ENCODE peak calls at places on chromosomes 2 and 18, in four cellular contexts. One of them, this sample, is unnamed.

GRCh38 chr2:151007365-151007764 is 254.3 kb downstream of the RBM43 start:
- DNase-seq in upper lobe of left lung: no peak
- DNase-seq in astrocyte of the spinal cord: peak
- DNase-seq in body of pancreas: no peak
- DNase-seq in this sample: no peak

GRCh38 chr2:174771631-174772491 is 7.6 kb upstream of the CHRNA1 start:
- DNase-seq in upper lobe of left lung: no peak
- DNase-seq in astrocyte of the spinal cord: peak
- DNase-seq in body of pancreas: peak
- DNase-seq in this sample: peak

GRCh38 chr18:79879566-79879965 is 71.9 kb downstream of the SLC66A2 start:
- DNase-seq in upper lobe of left lung: no peak
- DNase-seq in astrocyte of the spinal cord: no peak
- DNase-seq in body of pancreas: no peak
- DNase-seq in this sample: no peak

GRCh38 chr18:9835112-9835755 is 50.5 kb upstream of the TXNDC2 start:
- DNase-seq in upper lobe of left lung: no peak
- DNase-seq in astrocyte of the spinal cord: no peak
- DNase-seq in body of pancreas: no peak
- DNase-seq in this sample: no peak

GRCh38 chr2:173970421-173971042 is 5.4 kb upstream of the SP3 start:
- DNase-seq in upper lobe of left lung: no peak
- DNase-seq in astrocyte of the spinal cord: no peak
- DNase-seq in body of pancreas: no peak
- DNase-seq in this sample: no peak

GRCh38 chr2:37614061-37614802 is 57.2 kb downstream of the CDC42EP3 start:
- DNase-seq in upper lobe of left lung: no peak
- DNase-seq in astrocyte of the spinal cord: peak
- DNase-seq in body of pancreas: peak
- DNase-seq in this sample: no peak

GRCh38 chr2:130390460-130391057 is 34.7 kb downstream of the PTPN18 start:
- DNase-seq in upper lobe of left lung: peak
- DNase-seq in astrocyte of the spinal cord: no peak
- DNase-seq in body of pancreas: peak
- DNase-seq in this sample: no peak

GRCh38 chr2:2192385-2192957 is 138.6 kb downstream of the MYT1L start:
- DNase-seq in upper lobe of left lung: no peak
- DNase-seq in astrocyte of the spinal cord: no peak
- DNase-seq in body of pancreas: no peak
- DNase-seq in this sample: no peak

GRCh38 chr18:27606851-27607250 is 421.7 kb upstream of the CHST9 start:
- DNase-seq in upper lobe of left lung: no peak
- DNase-seq in astrocyte of the spinal cord: no peak
- DNase-seq in body of pancreas: no peak
- DNase-seq in this sample: no peak

GRCh38 chr2:162014751-162015150 is 59.3 kb downstream of the DPP4 start:
- DNase-seq in upper lobe of left lung: no peak
- DNase-seq in astrocyte of the spinal cord: no peak
- DNase-seq in body of pancreas: no peak
- DNase-seq in this sample: no peak

GRCh38 chr18:45602926-45603325 is 12.3 kb upstream of the SLC14A2 start:
- DNase-seq in upper lobe of left lung: no peak
- DNase-seq in astrocyte of the spinal cord: no peak
- DNase-seq in body of pancreas: no peak
- DNase-seq in this sample: no peak

DNA sequence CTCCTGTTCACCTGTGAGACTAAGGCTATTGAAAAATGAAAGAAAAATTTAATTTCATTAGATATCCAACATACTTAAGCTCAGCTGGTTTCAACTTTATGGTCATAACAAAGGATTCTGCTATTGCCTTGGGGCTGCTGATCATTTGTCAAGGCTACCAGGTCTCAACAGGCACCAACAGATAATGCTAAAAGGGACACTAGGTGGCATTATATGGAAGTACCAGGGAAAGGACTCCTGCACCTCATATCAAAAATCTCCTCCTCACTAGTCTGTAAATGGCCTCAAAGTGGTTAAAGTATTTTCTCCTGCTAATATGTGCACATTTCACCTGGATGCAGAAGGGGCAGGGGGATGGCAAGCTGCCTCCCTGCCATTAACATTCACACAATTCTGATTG is 167.9 kb upstream of the REG3A start:
- DNase-seq in upper lobe of left lung: no peak
- DNase-seq in astrocyte of the spinal cord: no peak
- DNase-seq in body of pancreas: no peak
- DNase-seq in this sample: no peak
- TF ChIP-seq CTCF in upper lobe of left lung: no peak
- TF ChIP-seq CTCF in astrocyte of the spinal cord: no peak
- TF ChIP-seq CTCF in body of pancreas: no peak
- TF ChIP-seq CTCF in this sample: no peak

DNA sequence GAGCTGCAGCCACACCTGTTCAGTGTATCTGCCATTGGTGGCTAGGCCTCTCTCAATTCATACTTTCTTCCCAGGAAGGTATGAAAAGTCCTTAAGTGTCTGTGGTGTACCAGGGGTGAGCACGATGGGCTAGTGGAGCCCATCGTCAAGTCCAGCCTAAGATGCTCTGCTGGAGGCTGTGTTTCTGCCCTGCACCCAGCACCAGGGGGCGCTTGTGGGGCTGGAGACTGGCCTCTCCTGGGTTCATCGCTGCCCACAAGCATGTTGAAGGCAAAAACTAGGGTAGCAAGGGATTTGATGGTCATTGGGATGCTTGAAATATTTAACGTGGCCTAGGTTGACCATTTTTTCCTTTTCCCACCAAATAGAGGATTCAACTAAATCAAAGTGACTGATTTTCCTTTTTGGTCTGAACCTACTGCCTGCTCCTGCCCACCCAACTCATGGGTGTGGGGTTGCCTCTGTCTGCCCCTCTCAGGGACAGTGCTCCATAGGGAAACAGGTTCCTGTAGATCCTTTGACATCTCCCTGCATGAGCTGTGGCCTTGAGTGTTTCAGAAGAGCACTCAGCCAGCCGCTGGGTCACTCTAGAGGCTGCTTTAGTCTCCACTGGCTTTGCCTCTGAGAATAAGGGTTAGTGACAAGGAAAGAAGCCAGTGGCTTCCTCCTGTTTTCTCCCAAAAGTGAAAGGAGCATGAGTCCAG is 59.0 kb downstream of the TPGS2 start:
- DNase-seq in upper lobe of left lung: peak
- DNase-seq in astrocyte of the spinal cord: no peak
- DNase-seq in body of pancreas: no peak
- DNase-seq in this sample: no peak
- TF ChIP-seq CTCF in upper lobe of left lung: peak
- TF ChIP-seq CTCF in astrocyte of the spinal cord: peak
- TF ChIP-seq CTCF in body of pancreas: no peak
- TF ChIP-seq CTCF in this sample: no peak

GRCh38 chr2:230713331-230714121 is 884 bp downstream of the CAB39 start:
- DNase-seq in upper lobe of left lung: peak
- DNase-seq in astrocyte of the spinal cord: no peak
- DNase-seq in body of pancreas: peak
- DNase-seq in this sample: peak
- TF ChIP-seq CTCF in upper lobe of left lung: no peak
- TF ChIP-seq CTCF in astrocyte of the spinal cord: no peak
- TF ChIP-seq CTCF in body of pancreas: no peak
- TF ChIP-seq CTCF in this sample: no peak

GRCh38 chr2:74267068-74267467 is 68.7 kb downstream of the MTHFD2 start:
- DNase-seq in upper lobe of left lung: no peak
- DNase-seq in astrocyte of the spinal cord: no peak
- DNase-seq in body of pancreas: peak
- DNase-seq in this sample: no peak
- TF ChIP-seq CTCF in upper lobe of left lung: peak
- TF ChIP-seq CTCF in astrocyte of the spinal cord: no peak
- TF ChIP-seq CTCF in body of pancreas: no peak
- TF ChIP-seq CTCF in this sample: no peak

DNA sequence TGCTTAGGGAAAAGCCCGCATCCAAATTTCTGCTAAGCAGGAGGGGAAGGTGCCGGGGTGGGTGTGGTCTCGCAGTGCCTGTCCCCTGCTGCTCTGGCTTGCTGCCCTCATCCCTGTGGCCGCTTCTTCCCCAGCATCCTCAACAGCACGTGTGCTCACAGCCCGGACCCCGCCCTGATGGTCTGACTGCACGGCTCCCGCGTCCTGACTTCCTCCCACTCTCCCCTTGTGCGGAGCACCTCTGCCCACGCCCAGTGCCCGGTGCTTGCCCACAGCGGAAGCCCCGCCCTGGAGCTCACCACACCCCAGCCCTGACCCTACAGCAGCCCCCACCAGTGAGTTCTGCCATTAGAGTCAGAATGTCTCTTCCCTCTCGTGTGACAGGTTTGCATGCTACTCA is 277.9 kb downstream of the NDUFA10 start:
- DNase-seq in upper lobe of left lung: peak
- DNase-seq in astrocyte of the spinal cord: no peak
- DNase-seq in body of pancreas: no peak
- DNase-seq in this sample: no peak
- TF ChIP-seq CTCF in upper lobe of left lung: no peak
- TF ChIP-seq CTCF in astrocyte of the spinal cord: no peak
- TF ChIP-seq CTCF in body of pancreas: no peak
- TF ChIP-seq CTCF in this sample: no peak

GRCh38 chr18:65202091-65202490 is 548.7 kb upstream of the CDH7 start:
- DNase-seq in upper lobe of left lung: no peak
- DNase-seq in astrocyte of the spinal cord: no peak
- DNase-seq in body of pancreas: no peak
- DNase-seq in this sample: no peak

GRCh38 chr18:65206551-65207260 is 544.1 kb upstream of the CDH7 start:
- DNase-seq in upper lobe of left lung: peak
- DNase-seq in astrocyte of the spinal cord: no peak
- DNase-seq in body of pancreas: peak
- DNase-seq in this sample: no peak
- TF ChIP-seq CTCF in upper lobe of left lung: no peak
- TF ChIP-seq CTCF in astrocyte of the spinal cord: no peak
- TF ChIP-seq CTCF in body of pancreas: no peak
- TF ChIP-seq CTCF in this sample: no peak